ENCODE peak calls at places on chromosomes 13 and 19, in six cellular contexts. P, Q, N, T, W and X are unnamed samples.

GRCh38 chr19:44684892-44685847 is 13.8 kb upstream of the CEACAM16 start:
- DNase-seq in W (peak), N (peak), Q (peak), T (peak), P (no peak), X (peak)

GRCh38 chr19:33375760-33376159 is 2.3 kb downstream of the CEBPG start:
- DNase-seq in Q (no peak), N (peak), T (no peak), W (peak), P (no peak), X (peak)

GRCh38 chr13:79910869-79911540 is 429.9 kb downstream of the SPRY2 start:
- DNase-seq in Q (no peak), P (no peak), T (no peak), W (no peak), N (no peak), X (no peak)

GRCh38 chr19:48090281-48090802 is 20.3 kb downstream of the PLA2G4C start:
- DNase-seq in T (no peak), N (peak), P (no peak), Q (no peak), W (no peak), X (no peak)

GRCh38 chr19:43290568-43291359 is 21.4 kb upstream of the PSG9 start:
- DNase-seq in N (peak), P (no peak), T (no peak), W (no peak), Q (no peak), X (peak)

GRCh38 chr19:18788782-18789421 is 2.2 kb downstream of the COMP start:
- DNase-seq in T (no peak), P (no peak), N (no peak), W (no peak), Q (no peak), X (no peak)

GRCh38 chr19:38265213-38265861 is 964 bp downstream of the SPINT2 start:
- DNase-seq in P (no peak), W (no peak), T (no peak), N (no peak), Q (no peak), X (no peak)

GRCh38 chr19:5290336-5291262 is 50.0 kb downstream of the PTPRS start:
- DNase-seq in N (no peak), P (no peak), T (no peak), Q (no peak), W (no peak), X (no peak)

GRCh38 chr13:20815469-20815868 is 41.7 kb upstream of the EEF1AKMT1 start:
- DNase-seq in Q (no peak), W (no peak), N (peak), P (no peak), T (no peak), X (no peak)

GRCh38 chr13:46486270-46486669 is 66.7 kb upstream of the LRCH1 start:
- DNase-seq in Q (no peak), W (no peak), T (no peak), P (no peak), N (no peak), X (no peak)

GRCh38 chr13:111540486-111540885 is 220.0 kb downstream of the TEX29 start:
- DNase-seq in W (no peak), Q (no peak), P (peak), T (no peak), N (no peak), X (no peak)

GRCh38 chr13:110634558-110634957 is 19.2 kb downstream of the NAXD start:
- DNase-seq in W (no peak), T (no peak), N (peak), Q (no peak), P (no peak), X (peak)

GRCh38 chr19:55418185-55418584 is 10.6 kb upstream of the UBE2S start:
- DNase-seq in N (peak), W (no peak), T (peak), P (no peak), Q (peak), X (peak)

GRCh38 chr19:16032509-16033135 is 43.7 kb upstream of the TPM4 start:
- DNase-seq in N (no peak), P (no peak), Q (no peak), W (no peak), T (no peak), X (no peak)

GRCh38 chr19:3243851-3244700 is 19.6 kb downstream of the CELF5 start:
- DNase-seq in T (no peak), N (peak), Q (peak), W (no peak), P (no peak), X (peak)

GRCh38 chr19:34985249-34986022 is 14.7 kb upstream of the GRAMD1A start:
- DNase-seq in P (peak), N (peak), T (peak), W (peak), Q (peak), X (peak)

GRCh38 chr19:46975918-46976782 is 43.5 kb upstream of the NPAS1 start:
- DNase-seq in N (peak), Q (peak), W (peak), T (peak), P (peak), X (peak)

GRCh38 chr13:24272452-24273161 is 36.8 kb upstream of the C1QTNF9 start:
- DNase-seq in N (peak), T (no peak), Q (no peak), P (no peak), W (peak), X (no peak)

GRCh38 chr13:22120646-22121045 is 449.8 kb downstream of the FGF9 start:
- DNase-seq in N (no peak), P (no peak), W (no peak), Q (no peak), T (no peak), X (no peak)

GRCh38 chr19:34487651-34488051 is 6.1 kb downstream of the WTIP start:
- DNase-seq in T (no peak), P (peak), N (no peak), Q (no peak), W (no peak), X (no peak)

GRCh38 chr13:99868767-99869166 is 102.8 kb downstream of the ZIC5 start:
- DNase-seq in Q (no peak), T (no peak), P (no peak), W (no peak), N (no peak), X (no peak)

GRCh38 chr13:35983206-35983605 is 148.0 kb downstream of the DCLK1 start:
- DNase-seq in W (no peak), N (no peak), T (no peak), Q (no peak), P (no peak), X (no peak)

GRCh38 chr19:55106591-55106990 is 10.8 kb downstream of the PPP1R12C start:
- DNase-seq in T (no peak), P (no peak), N (no peak), W (no peak), Q (no peak), X (no peak)

GRCh38 chr13:20475927-20476691 is 49.5 kb downstream of the CRYL1 start:
- DNase-seq in Q (no peak), N (no peak), W (no peak), T (no peak), P (no peak), X (no peak)

GRCh38 chr19:48999481-49000325 is 6.0 kb downstream of the RUVBL2 start:
- DNase-seq in W (no peak), T (no peak), P (no peak), N (peak), Q (no peak), X (peak)

GRCh38 chr13:41917641-41918040 is 43.3 kb downstream of the VWA8 start:
- DNase-seq in Q (no peak), W (no peak), T (no peak), P (no peak), N (peak), X (peak)

GRCh38 chr19:7512400-7512851 is 3.5 kb upstream of the ZNF358 start:
- DNase-seq in N (peak), Q (no peak), W (no peak), T (no peak), P (no peak), X (no peak)

GRCh38 chr19:11964858-11965645 is at the start of gene ZNF763:
- DNase-seq in T (peak), N (peak), Q (peak), P (peak), W (peak), X (peak)

GRCh38 chr19:11970174-11970573 is 5.3 kb downstream of the ZNF763 start:
- DNase-seq in W (no peak), N (no peak), P (no peak), T (no peak), Q (no peak), X (no peak)

GRCh38 chr19:11963566-11964355 is 1.1 kb upstream of the ZNF763 start:
- DNase-seq in N (peak), T (peak), W (peak), P (peak), Q (peak), X (peak)

GRCh38 chr19:11964496-11964857 is 363 bp upstream of the ZNF763 start:
- DNase-seq in W (no peak), P (no peak), N (no peak), Q (no peak), T (peak), X (no peak)
- TF ChIP-seq CTCF in W (peak), P (no peak), N (peak), Q (no peak), T (no peak), X (peak)

DNA sequence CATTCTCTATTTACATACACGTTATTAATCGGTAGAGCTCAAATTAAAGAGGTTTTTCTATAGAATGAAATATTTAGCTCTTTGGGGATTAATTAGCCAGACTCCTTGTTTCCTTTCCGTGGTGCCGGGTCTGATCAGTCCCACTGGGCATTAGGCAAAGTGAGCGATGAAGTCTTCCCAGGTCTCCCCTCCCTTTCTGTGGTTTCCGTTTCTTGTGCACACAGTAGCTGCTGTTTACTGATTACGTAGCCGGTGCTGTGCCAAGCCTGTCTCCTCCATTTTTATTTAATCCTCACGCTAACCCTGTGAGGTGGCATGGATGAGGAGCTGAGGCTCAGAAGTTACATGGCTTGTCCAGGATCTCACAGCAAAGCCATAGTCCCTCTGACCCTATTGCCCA is 9.0 kb downstream of the SLC25A15 start:
- DNase-seq in N (no peak), Q (no peak), W (no peak), P (no peak), T (no peak), X (no peak)
- H3K4me3 ChIP-seq in N (no peak), Q (no peak), W (no peak), P (no peak), T (no peak), X (no peak)

GRCh38 chr19:13579388-13580060 is 73.2 kb upstream of the CACNA1A start:
- DNase-seq in W (no peak), Q (no peak), P (no peak), N (no peak), T (no peak), X (no peak)
- TF ChIP-seq CTCF in W (no peak), Q (no peak), P (no peak), N (no peak), T (no peak), X (no peak)

DNA sequence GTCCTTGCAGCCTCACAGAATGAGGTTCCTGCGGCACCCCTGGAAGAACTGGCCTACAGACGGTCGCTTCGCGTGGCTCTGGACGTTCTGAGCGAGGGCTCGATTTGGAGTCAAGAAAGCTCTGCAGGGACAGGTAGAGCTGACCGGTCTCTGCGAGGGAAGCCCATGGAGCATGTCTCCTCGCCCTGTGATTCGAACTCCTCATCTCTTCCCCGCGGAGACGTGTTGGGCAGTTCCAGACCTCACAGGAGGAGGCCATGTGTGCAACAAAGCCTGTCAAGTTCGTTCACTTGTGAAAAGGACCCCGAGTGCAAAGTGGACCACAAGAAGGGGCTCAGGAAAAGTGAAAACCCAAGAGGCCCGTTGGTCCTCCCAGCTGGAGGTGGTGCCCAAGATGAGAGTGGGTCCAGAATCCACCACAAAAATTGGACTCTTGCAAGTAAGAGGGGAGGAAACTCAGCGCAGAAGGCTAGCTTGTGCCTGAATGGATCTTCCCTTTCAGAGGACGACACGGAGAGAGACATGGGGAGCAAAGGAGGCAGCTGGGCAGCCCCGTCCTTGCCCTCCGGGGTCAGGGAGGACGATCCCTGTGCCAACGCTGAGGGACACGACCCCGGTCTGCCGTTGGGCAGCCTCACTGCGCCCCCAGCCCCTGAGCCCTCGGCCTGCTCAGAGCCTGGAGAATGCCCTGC is 23.4 kb upstream of the NDUFS7 start:
- DNase-seq in N (peak), P (no peak), T (no peak), W (no peak), Q (no peak), X (no peak)
- H3K4me3 ChIP-seq in N (no peak), P (peak), T (peak), W (peak), Q (peak), X (no peak)